ENCODE peak calls at places on chromosomes 3 and 15, in seven cellular contexts. One of them, this sample, is unnamed.

GRCh38 chr15:59298255-59298856 is 74.3 kb downstream of the MYO1E start:
- DNase-seq in Peyer's patch: no peak
- DNase-seq in LNCaP clone FGC: no peak
- DNase-seq in upper lobe of right lung: no peak
- DNase-seq in left ventricle myocardium inferior: no peak
- DNase-seq in colonic mucosa: no peak
- DNase-seq in OCI-LY7: no peak
- DNase-seq in this sample: no peak

GRCh38 chr3:171556574-171557145 is 96.5 kb upstream of the TNIK start:
- DNase-seq in Peyer's patch: no peak
- DNase-seq in LNCaP clone FGC: no peak
- DNase-seq in upper lobe of right lung: no peak
- DNase-seq in left ventricle myocardium inferior: no peak
- DNase-seq in colonic mucosa: no peak
- DNase-seq in OCI-LY7: no peak
- DNase-seq in this sample: no peak

GRCh38 chr3:29937185-29937584 is 656.3 kb downstream of the RBMS3 start:
- DNase-seq in Peyer's patch: no peak
- DNase-seq in LNCaP clone FGC: peak; percentile 85
- DNase-seq in upper lobe of right lung: no peak
- DNase-seq in left ventricle myocardium inferior: no peak
- DNase-seq in colonic mucosa: no peak
- DNase-seq in OCI-LY7: no peak
- DNase-seq in this sample: no peak

GRCh38 chr15:81887913-81888312 is 157.9 kb downstream of the MEX3B start:
- DNase-seq in Peyer's patch: no peak
- DNase-seq in LNCaP clone FGC: no peak
- DNase-seq in upper lobe of right lung: no peak
- DNase-seq in left ventricle myocardium inferior: no peak
- DNase-seq in colonic mucosa: no peak
- DNase-seq in OCI-LY7: no peak
- DNase-seq in this sample: no peak

GRCh38 chr3:114551770-114552526 is 258.1 kb downstream of the TIGIT start:
- DNase-seq in Peyer's patch: no peak
- DNase-seq in LNCaP clone FGC: no peak
- DNase-seq in upper lobe of right lung: no peak
- DNase-seq in left ventricle myocardium inferior: no peak
- DNase-seq in colonic mucosa: no peak
- DNase-seq in OCI-LY7: no peak
- DNase-seq in this sample: no peak

GRCh38 chr15:62067448-62068044 is 769 bp downstream of the C2CD4A start:
- DNase-seq in Peyer's patch: peak; percentile 61
- DNase-seq in LNCaP clone FGC: no peak
- DNase-seq in upper lobe of right lung: peak; percentile 71
- DNase-seq in left ventricle myocardium inferior: peak; percentile 31
- DNase-seq in colonic mucosa: peak; percentile 49
- DNase-seq in OCI-LY7: no peak
- DNase-seq in this sample: peak; percentile 6

GRCh38 chr3:71924721-71925120 is 139.8 kb upstream of the PROK2 start:
- DNase-seq in Peyer's patch: no peak
- DNase-seq in LNCaP clone FGC: no peak
- DNase-seq in upper lobe of right lung: no peak
- DNase-seq in left ventricle myocardium inferior: no peak
- DNase-seq in colonic mucosa: no peak
- DNase-seq in OCI-LY7: no peak
- DNase-seq in this sample: no peak

GRCh38 chr3:196016485-196016884 is 65.4 kb downstream of the TFRC start:
- DNase-seq in Peyer's patch: no peak
- DNase-seq in LNCaP clone FGC: no peak
- DNase-seq in upper lobe of right lung: no peak
- DNase-seq in left ventricle myocardium inferior: no peak
- DNase-seq in colonic mucosa: no peak
- DNase-seq in OCI-LY7: no peak
- DNase-seq in this sample: no peak

GRCh38 chr3:53157974-53158580 is 2.9 kb upstream of the PRKCD start:
- DNase-seq in Peyer's patch: no peak
- DNase-seq in LNCaP clone FGC: no peak
- DNase-seq in upper lobe of right lung: no peak
- DNase-seq in left ventricle myocardium inferior: no peak
- DNase-seq in colonic mucosa: no peak
- DNase-seq in OCI-LY7: no peak
- DNase-seq in this sample: no peak

GRCh38 chr3:22536582-22536981 is 666.5 kb upstream of the UBE2E2 start:
- DNase-seq in Peyer's patch: no peak
- DNase-seq in LNCaP clone FGC: no peak
- DNase-seq in upper lobe of right lung: no peak
- DNase-seq in left ventricle myocardium inferior: no peak
- DNase-seq in colonic mucosa: no peak
- DNase-seq in OCI-LY7: no peak
- DNase-seq in this sample: no peak

GRCh38 chr3:102156426-102156825 is 278.4 kb upstream of the ZPLD1 start:
- DNase-seq in Peyer's patch: no peak
- DNase-seq in LNCaP clone FGC: no peak
- DNase-seq in upper lobe of right lung: no peak
- DNase-seq in left ventricle myocardium inferior: no peak
- DNase-seq in colonic mucosa: no peak
- DNase-seq in OCI-LY7: no peak
- DNase-seq in this sample: no peak

GRCh38 chr3:143206955-143207337 is 87.4 kb downstream of the CHST2 start:
- DNase-seq in Peyer's patch: no peak
- DNase-seq in LNCaP clone FGC: no peak
- DNase-seq in upper lobe of right lung: no peak
- DNase-seq in left ventricle myocardium inferior: no peak
- DNase-seq in colonic mucosa: no peak
- DNase-seq in OCI-LY7: no peak
- DNase-seq in this sample: no peak

GRCh38 chr3:67622652-67623051 is 31.8 kb downstream of the SUCLG2 start:
- DNase-seq in Peyer's patch: no peak
- DNase-seq in LNCaP clone FGC: no peak
- DNase-seq in upper lobe of right lung: no peak
- DNase-seq in left ventricle myocardium inferior: no peak
- DNase-seq in colonic mucosa: no peak
- DNase-seq in OCI-LY7: no peak
- DNase-seq in this sample: no peak

GRCh38 chr3:136171097-136171542 is 25.0 kb downstream of the MSL2 start:
- DNase-seq in Peyer's patch: no peak
- DNase-seq in LNCaP clone FGC: no peak
- DNase-seq in upper lobe of right lung: no peak
- DNase-seq in left ventricle myocardium inferior: no peak
- DNase-seq in colonic mucosa: no peak
- DNase-seq in OCI-LY7: no peak
- DNase-seq in this sample: no peak

GRCh38 chr3:9452417-9452816 is 55.0 kb downstream of the SETD5 start:
- DNase-seq in Peyer's patch: no peak
- DNase-seq in LNCaP clone FGC: no peak
- DNase-seq in upper lobe of right lung: no peak
- DNase-seq in left ventricle myocardium inferior: no peak
- DNase-seq in colonic mucosa: no peak
- DNase-seq in OCI-LY7: no peak
- DNase-seq in this sample: no peak

GRCh38 chr3:49133226-49133951 is 539 bp upstream of the LAMB2 start:
- DNase-seq in Peyer's patch: peak; percentile 84
- DNase-seq in LNCaP clone FGC: peak; percentile 63
- DNase-seq in upper lobe of right lung: peak; percentile 90
- DNase-seq in left ventricle myocardium inferior: peak; percentile 90
- DNase-seq in colonic mucosa: peak; percentile 90
- DNase-seq in OCI-LY7: no peak
- DNase-seq in this sample: no peak

GRCh38 chr3:157531301-157531660 is 28.1 kb upstream of the VEPH1 start:
- DNase-seq in Peyer's patch: no peak
- DNase-seq in LNCaP clone FGC: no peak
- DNase-seq in upper lobe of right lung: no peak
- DNase-seq in left ventricle myocardium inferior: no peak
- DNase-seq in colonic mucosa: no peak
- DNase-seq in OCI-LY7: no peak
- DNase-seq in this sample: no peak

GRCh38 chr3:115788921-115789470 is 165.7 kb downstream of the GAP43 start:
- DNase-seq in Peyer's patch: no peak
- DNase-seq in LNCaP clone FGC: no peak
- DNase-seq in upper lobe of right lung: no peak
- DNase-seq in left ventricle myocardium inferior: no peak
- DNase-seq in colonic mucosa: no peak
- DNase-seq in OCI-LY7: no peak
- DNase-seq in this sample: no peak

GRCh38 chr3:125652349-125652748 is 57.1 kb upstream of the OSBPL11 start:
- DNase-seq in Peyer's patch: no peak
- DNase-seq in LNCaP clone FGC: no peak
- DNase-seq in upper lobe of right lung: no peak
- DNase-seq in left ventricle myocardium inferior: no peak
- DNase-seq in colonic mucosa: no peak
- DNase-seq in OCI-LY7: no peak
- DNase-seq in this sample: no peak

GRCh38 chr3:113773381-113773780 is 26.5 kb downstream of the ATP6V1A start:
- DNase-seq in Peyer's patch: no peak
- DNase-seq in LNCaP clone FGC: no peak
- DNase-seq in upper lobe of right lung: no peak
- DNase-seq in left ventricle myocardium inferior: no peak
- DNase-seq in colonic mucosa: no peak
- DNase-seq in OCI-LY7: no peak
- DNase-seq in this sample: no peak

GRCh38 chr3:44032487-44032886 is 209.2 kb upstream of the TOPAZ1 start:
- DNase-seq in Peyer's patch: no peak
- DNase-seq in LNCaP clone FGC: no peak
- DNase-seq in upper lobe of right lung: no peak
- DNase-seq in left ventricle myocardium inferior: no peak
- DNase-seq in colonic mucosa: no peak
- DNase-seq in OCI-LY7: no peak
- DNase-seq in this sample: no peak

GRCh38 chr3:69791919-69792399 is 52.7 kb downstream of the MITF start:
- DNase-seq in Peyer's patch: no peak
- DNase-seq in LNCaP clone FGC: no peak
- DNase-seq in upper lobe of right lung: no peak
- DNase-seq in left ventricle myocardium inferior: no peak
- DNase-seq in colonic mucosa: no peak
- DNase-seq in OCI-LY7: no peak
- DNase-seq in this sample: no peak
- TF ChIP-seq CTCF in Peyer's patch: peak; percentile 18
- TF ChIP-seq CTCF in LNCaP clone FGC: peak; percentile 73
- TF ChIP-seq CTCF in upper lobe of right lung: peak; percentile 54
- TF ChIP-seq CTCF in left ventricle myocardium inferior: peak; percentile 60
- TF ChIP-seq CTCF in colonic mucosa: no peak
- TF ChIP-seq CTCF in OCI-LY7: no peak
- TF ChIP-seq CTCF in this sample: no peak

GRCh38 chr3:11655188-11655928 is 11.6 kb upstream of the VGLL4 start:
- DNase-seq in Peyer's patch: no peak
- DNase-seq in LNCaP clone FGC: no peak
- DNase-seq in upper lobe of right lung: no peak
- DNase-seq in left ventricle myocardium inferior: no peak
- DNase-seq in colonic mucosa: no peak
- DNase-seq in OCI-LY7: peak; percentile 26
- DNase-seq in this sample: no peak
- TF ChIP-seq CTCF in Peyer's patch: no peak
- TF ChIP-seq CTCF in LNCaP clone FGC: peak; percentile 49
- TF ChIP-seq CTCF in upper lobe of right lung: no peak
- TF ChIP-seq CTCF in left ventricle myocardium inferior: peak; percentile 22
- TF ChIP-seq CTCF in colonic mucosa: no peak
- TF ChIP-seq CTCF in OCI-LY7: peak; percentile 77
- TF ChIP-seq CTCF in this sample: no peak

GRCh38 chr3:62369476-62369743 is 3.9 kb downstream of the FEZF2 start:
- DNase-seq in Peyer's patch: no peak
- DNase-seq in LNCaP clone FGC: no peak
- DNase-seq in upper lobe of right lung: no peak
- DNase-seq in left ventricle myocardium inferior: no peak
- DNase-seq in colonic mucosa: no peak
- DNase-seq in OCI-LY7: no peak
- DNase-seq in this sample: no peak

GRCh38 chr3:62371032-62371734 is 2.2 kb downstream of the FEZF2 start:
- DNase-seq in Peyer's patch: no peak
- DNase-seq in LNCaP clone FGC: no peak
- DNase-seq in upper lobe of right lung: no peak
- DNase-seq in left ventricle myocardium inferior: no peak
- DNase-seq in colonic mucosa: no peak
- DNase-seq in OCI-LY7: no peak
- DNase-seq in this sample: no peak

GRCh38 chr3:62367735-62368704 is 5.3 kb downstream of the FEZF2 start:
- DNase-seq in Peyer's patch: no peak
- DNase-seq in LNCaP clone FGC: no peak
- DNase-seq in upper lobe of right lung: no peak
- DNase-seq in left ventricle myocardium inferior: no peak
- DNase-seq in colonic mucosa: no peak
- DNase-seq in OCI-LY7: no peak
- DNase-seq in this sample: no peak

GRCh38 chr3:62370112-62371031 is 3.0 kb downstream of the FEZF2 start:
- DNase-seq in Peyer's patch: no peak
- DNase-seq in LNCaP clone FGC: no peak
- DNase-seq in upper lobe of right lung: no peak
- DNase-seq in left ventricle myocardium inferior: no peak
- DNase-seq in colonic mucosa: no peak
- DNase-seq in OCI-LY7: no peak
- DNase-seq in this sample: no peak

DNA sequence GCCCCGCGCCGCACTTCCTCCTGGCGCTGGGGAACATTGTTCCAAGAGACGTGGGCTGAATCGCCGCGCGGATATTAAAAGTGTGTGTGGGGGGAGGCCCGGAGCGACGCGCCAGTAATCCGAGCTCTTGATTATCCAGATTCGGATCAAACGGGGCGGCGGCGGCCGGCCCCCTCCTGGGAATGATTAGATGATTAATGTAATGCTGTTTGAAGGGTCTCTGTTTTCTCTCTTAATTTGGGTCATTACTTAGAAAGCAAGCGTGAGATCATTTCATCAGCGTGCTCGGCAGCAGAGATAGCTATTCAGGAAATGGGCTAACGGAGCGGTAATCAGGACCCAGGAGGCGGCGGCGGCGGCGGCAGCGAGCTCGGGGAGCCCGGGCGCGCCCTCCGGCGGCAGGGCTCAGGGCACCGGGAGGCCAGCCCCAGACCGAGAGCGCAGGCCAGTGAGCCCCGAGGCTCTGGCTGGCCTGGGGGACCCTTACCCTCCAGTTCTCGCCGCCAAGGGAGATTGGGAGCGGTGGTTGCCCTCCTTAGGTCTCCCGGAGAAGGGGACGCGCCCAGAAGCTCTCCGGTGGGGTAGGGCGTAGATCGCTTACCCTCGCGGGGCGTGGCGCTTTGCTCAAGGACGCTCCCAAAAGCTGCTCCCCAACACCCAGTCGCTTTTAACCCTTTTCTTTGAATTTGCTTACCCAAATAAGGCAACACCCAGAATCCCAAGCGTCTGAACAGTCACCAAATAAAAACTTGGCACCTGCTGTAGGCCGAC is 4.5 kb downstream of the FEZF2 start:
- DNase-seq in Peyer's patch: no peak
- DNase-seq in LNCaP clone FGC: no peak
- DNase-seq in upper lobe of right lung: no peak
- DNase-seq in left ventricle myocardium inferior: no peak
- DNase-seq in colonic mucosa: no peak
- DNase-seq in OCI-LY7: no peak
- DNase-seq in this sample: no peak
- TF ChIP-seq CTCF in Peyer's patch: no peak
- TF ChIP-seq CTCF in LNCaP clone FGC: peak; percentile 22
- TF ChIP-seq CTCF in upper lobe of right lung: no peak
- TF ChIP-seq CTCF in left ventricle myocardium inferior: peak; percentile 27
- TF ChIP-seq CTCF in colonic mucosa: no peak
- TF ChIP-seq CTCF in OCI-LY7: no peak
- TF ChIP-seq CTCF in this sample: no peak

DNA sequence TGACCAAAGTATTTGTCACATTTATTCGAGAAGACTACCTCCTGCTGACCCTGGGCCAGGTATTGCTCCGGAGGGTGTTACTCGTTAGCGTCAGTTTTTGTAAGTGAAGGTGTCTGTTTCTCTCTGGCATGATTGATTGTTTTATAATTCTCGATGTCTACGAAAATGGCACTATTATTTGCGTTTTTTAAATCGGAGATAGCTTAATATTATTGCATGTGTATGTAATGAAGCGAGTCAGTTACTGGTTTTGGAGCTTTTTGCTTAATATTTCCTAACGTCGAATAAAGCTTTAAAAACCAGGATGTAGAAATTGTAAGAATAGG is 439 bp downstream of the DZIP3 start:
- DNase-seq in Peyer's patch: no peak
- DNase-seq in LNCaP clone FGC: no peak
- DNase-seq in upper lobe of right lung: no peak
- DNase-seq in left ventricle myocardium inferior: no peak
- DNase-seq in colonic mucosa: no peak
- DNase-seq in OCI-LY7: no peak
- DNase-seq in this sample: no peak
- TF ChIP-seq CTCF in Peyer's patch: no peak
- TF ChIP-seq CTCF in LNCaP clone FGC: no peak
- TF ChIP-seq CTCF in upper lobe of right lung: no peak
- TF ChIP-seq CTCF in left ventricle myocardium inferior: no peak
- TF ChIP-seq CTCF in colonic mucosa: no peak
- TF ChIP-seq CTCF in OCI-LY7: peak; percentile 46
- TF ChIP-seq CTCF in this sample: peak; percentile 29

This sample was measured in CD4-positive, alpha-beta T cell.